ENCODE peak calls at places on chromosomes 13 and 19, in six cellular contexts. Z, S, C, A, B and I are unnamed samples.

GRCh38 chr19:1908364-1908678 is 3.1 kb downstream of the ADAT3 start:
- DNase-seq in Z (no peak), S (no peak), A (no peak), C (no peak), B (no peak), I (no peak)

GRCh38 chr13:34682406-34682805 is 259.7 kb upstream of the NBEA start:
- DNase-seq in A (no peak), C (no peak), S (no peak), B (no peak), Z (no peak), I (no peak)

GRCh38 chr13:85597790-85598500 is 201.3 kb downstream of the SLITRK6 start:
- DNase-seq in S (no peak), B (no peak), Z (no peak), A (no peak), C (no peak), I (no peak)

GRCh38 chr13:40334031-40334430 is 332.4 kb downstream of the FOXO1 start:
- DNase-seq in Z (no peak), S (no peak), B (no peak), A (no peak), C (no peak), I (no peak)

GRCh38 chr13:114019367-114019766 is 45.5 kb upstream of the C13orf46 start:
- DNase-seq in B (no peak), Z (no peak), A (peak), S (no peak), C (peak), I (no peak)

GRCh38 chr19:7868671-7869452 is 5.3 kb downstream of the PRR36 start:
- DNase-seq in S (peak), B (peak), A (peak), C (peak), Z (peak), I (peak)

GRCh38 chr13:30671271-30671815 is 53.6 kb downstream of the USPL1 start:
- DNase-seq in A (no peak), C (no peak), Z (no peak), B (no peak), S (no peak), I (no peak)

GRCh38 chr13:43133792-43134191 is 110.4 kb downstream of the DNAJC15 start:
- DNase-seq in A (no peak), Z (no peak), B (no peak), C (no peak), S (no peak), I (no peak)

GRCh38 chr13:20738616-20739015 is 35.1 kb downstream of the IL17D start:
- DNase-seq in A (no peak), S (no peak), C (no peak), B (no peak), Z (no peak), I (no peak)

GRCh38 chr13:76762731-76763130 is 123.5 kb downstream of the KCTD12 start:
- DNase-seq in S (no peak), Z (no peak), C (no peak), B (no peak), A (no peak), I (no peak)

GRCh38 chr19:51690359-51691121 is 2.6 kb upstream of the SPACA6 start:
- DNase-seq in C (peak), S (peak), Z (peak), A (no peak), B (no peak), I (peak)

GRCh38 chr19:35211545-35212230 is 16.9 kb downstream of the FAM187B start:
- DNase-seq in B (no peak), A (peak), C (peak), S (peak), Z (no peak), I (peak)

GRCh38 chr13:114049026-114049425 is 75.2 kb upstream of the C13orf46 start:
- DNase-seq in A (no peak), Z (no peak), C (peak), B (no peak), S (no peak), I (no peak)

GRCh38 chr13:102091231-102091630 is 310.6 kb downstream of the FGF14 start:
- DNase-seq in S (no peak), B (no peak), A (no peak), C (no peak), Z (no peak), I (no peak)

GRCh38 chr19:2528543-2529173 is 52.7 kb downstream of the GADD45B start:
- DNase-seq in Z (no peak), S (no peak), B (no peak), C (no peak), A (no peak), I (no peak)

GRCh38 chr19:7395360-7395781 is 46.6 kb downstream of the ARHGEF18 start:
- DNase-seq in Z (no peak), C (no peak), B (no peak), A (no peak), S (no peak), I (no peak)

GRCh38 chr13:74868044-74868443 is 613.9 kb downstream of the TBC1D4 start:
- DNase-seq in C (no peak), Z (no peak), A (no peak), B (no peak), S (no peak), I (no peak)

GRCh38 chr13:83992566-83993358 is 110.5 kb upstream of the SLITRK1 start:
- DNase-seq in A (no peak), S (no peak), Z (no peak), C (no peak), B (no peak), I (no peak)